ENCODE peak calls at places on chromosome 7, in eight cellular contexts. P, D, L, R, V, J, A and Z are unnamed samples.

GRCh38 chr7:84104841-84105240 is 89.7 kb downstream of the SEMA3A start:
- DNase-seq in P (no peak), D (no peak), L (no peak), R (no peak), V (no peak), J (no peak), A (no peak), Z (no peak)

GRCh38 chr7:151987748-151988529 is 31.7 kb downstream of the GALNTL5 start:
- DNase-seq in P (no peak), D (no peak), L (no peak), R (no peak), V (peak), J (peak), A (no peak), Z (no peak)

GRCh38 chr7:105644937-105645336 is 63.6 kb upstream of the EFCAB10 start:
- DNase-seq in P (no peak), D (no peak), L (no peak), R (no peak), V (no peak), J (no peak), A (no peak), Z (no peak)

GRCh38 chr7:134795231-134795630 is 15.8 kb downstream of the CALD1 start:
- DNase-seq in P (no peak), D (no peak), L (no peak), R (no peak), V (no peak), J (no peak), A (no peak), Z (no peak)

GRCh38 chr7:38561166-38561565 is 70.0 kb downstream of the AMPH start:
- DNase-seq in P (no peak), D (no peak), L (no peak), R (no peak), V (no peak), J (no peak), A (no peak), Z (no peak)

GRCh38 chr7:82675396-82675795 is 231.8 kb upstream of the CACNA2D1 start:
- DNase-seq in P (no peak), D (no peak), L (no peak), R (no peak), V (no peak), J (no peak), A (no peak), Z (no peak)

GRCh38 chr7:157954901-157955300 is 618.1 kb downstream of the DNAJB6 start:
- DNase-seq in P (no peak), D (no peak), L (no peak), R (no peak), V (no peak), J (no peak), A (no peak), Z (no peak)

GRCh38 chr7:100489824-100490223 is 6.1 kb downstream of the NYAP1 start:
- DNase-seq in P (no peak), D (no peak), L (no peak), R (no peak), V (peak), J (no peak), A (no peak), Z (peak)

GRCh38 chr7:95430864-95431263 is 4.0 kb downstream of the PON2 start:
- DNase-seq in P (no peak), D (no peak), L (no peak), R (no peak), V (no peak), J (no peak), A (no peak), Z (no peak)

GRCh38 chr7:155598810-155599210 is 45.7 kb upstream of the RBM33 start:
- DNase-seq in P (peak), D (peak), L (peak), R (peak), V (peak), J (peak), A (peak), Z (peak)

GRCh38 chr7:155357573-155358041 is 59.9 kb downstream of the INSIG1 start:
- DNase-seq in P (no peak), D (peak), L (peak), R (no peak), V (no peak), J (no peak), A (peak), Z (no peak)

GRCh38 chr7:82897500-82897899 is 265.2 kb downstream of the PCLO start:
- DNase-seq in P (no peak), D (no peak), L (no peak), R (no peak), V (no peak), J (no peak), A (no peak), Z (no peak)

GRCh38 chr7:71682841-71683341 is 550.9 kb downstream of the GALNT17 start:
- DNase-seq in P (no peak), D (no peak), L (no peak), R (no peak), V (peak), J (no peak), A (no peak), Z (no peak)

GRCh38 chr7:41131956-41132355 is 570.9 kb downstream of the INHBA start:
- DNase-seq in P (no peak), D (no peak), L (no peak), R (no peak), V (no peak), J (no peak), A (no peak), Z (no peak)

GRCh38 chr7:30688718-30689221 is 6.5 kb upstream of the CRHR2 start:
- DNase-seq in P (no peak), D (no peak), L (no peak), R (no peak), V (peak), J (no peak), A (no peak), Z (no peak)

GRCh38 chr7:128726031-128726430 is 13.1 kb upstream of the CALU start:
- DNase-seq in P (no peak), D (no peak), L (no peak), R (no peak), V (no peak), J (no peak), A (no peak), Z (no peak)

GRCh38 chr7:131302876-131303707 is 24.6 kb upstream of the MKLN1 start:
- DNase-seq in P (no peak), D (no peak), L (no peak), R (no peak), V (peak), J (no peak), A (peak), Z (no peak)

GRCh38 chr7:101701153-101701794 is 72.2 kb upstream of the MYL10 start:
- DNase-seq in P (no peak), D (no peak), L (no peak), R (no peak), V (no peak), J (no peak), A (no peak), Z (no peak)

GRCh38 chr7:47379629-47380324 is 202.1 kb downstream of the TNS3 start:
- DNase-seq in P (no peak), D (peak), L (peak), R (peak), V (peak), J (peak), A (no peak), Z (no peak)

GRCh38 chr7:95375591-95376294 is 20.4 kb downstream of the PON3 start:
- DNase-seq in P (no peak), D (no peak), L (no peak), R (no peak), V (no peak), J (no peak), A (no peak), Z (no peak)

GRCh38 chr7:2241580-2242540 is at the start of the genes MRM2 and NUDT1:
- DNase-seq in P (peak), D (peak), L (peak), R (peak), V (peak), J (peak), A (peak), Z (no peak)

GRCh38 chr7:134246761-134247160 is 70.0 kb downstream of the SLC35B4 start:
- DNase-seq in P (no peak), D (no peak), L (no peak), R (no peak), V (no peak), J (no peak), A (no peak), Z (no peak)

GRCh38 chr7:95577137-95577536 is 19.2 kb downstream of the PDK4 start:
- DNase-seq in P (no peak), D (no peak), L (no peak), R (no peak), V (peak), J (no peak), A (no peak), Z (no peak)

GRCh38 chr7:17307558-17307957 is 9.1 kb downstream of the AHR start:
- DNase-seq in P (no peak), D (no peak), L (no peak), R (no peak), V (no peak), J (no peak), A (no peak), Z (no peak)

GRCh38 chr7:17304926-17305325 is 6.5 kb downstream of the AHR start:
- DNase-seq in P (peak), D (no peak), L (no peak), R (no peak), V (no peak), J (no peak), A (no peak), Z (no peak)

GRCh38 chr7:17307969-17308648 is 9.7 kb downstream of the AHR start:
- DNase-seq in P (no peak), D (no peak), L (no peak), R (no peak), V (peak), J (no peak), A (no peak), Z (no peak)

GRCh38 chr7:17307033-17307432 is 8.6 kb downstream of the AHR start:
- DNase-seq in P (no peak), D (no peak), L (no peak), R (no peak), V (no peak), J (no peak), A (peak), Z (no peak)

GRCh38 chr7:17305387-17306171 is 7.1 kb downstream of the AHR start:
- DNase-seq in P (no peak), D (no peak), L (no peak), R (no peak), V (no peak), J (no peak), A (no peak), Z (no peak)
- H3K4me3 ChIP-seq in P (no peak), D (no peak), L (peak), R (no peak), V (no peak), J (no peak), A (no peak), Z (no peak)

GRCh38 chr7:93799750-93800357 is 90.7 kb downstream of the TFPI2 start:
- DNase-seq in P (no peak), D (no peak), L (no peak), R (no peak), V (peak), J (no peak), A (no peak), Z (no peak)
- TF ChIP-seq CTCF in P (peak), D (no peak), L (peak), R (no peak), V (peak), J (peak), A (peak), Z (peak)

GRCh38 chr7:27149817-27150567 is 2.4 kb downstream of the HOXA3 start:
- DNase-seq in P (no peak), D (peak), L (peak), R (peak), V (no peak), J (no peak), A (no peak), Z (no peak)
- H3K4me3 ChIP-seq in P (no peak), D (peak), L (peak), R (peak), V (peak), J (peak), A (no peak), Z (no peak)

GRCh38 chr7:138982204-138982623 is 1.0 kb upstream of the KIAA1549 start:
- DNase-seq in P (no peak), D (no peak), L (no peak), R (no peak), V (no peak), J (no peak), A (no peak), Z (no peak)

GRCh38 chr7:138979988-138980574 is 1.1 kb downstream of the KIAA1549 start:
- DNase-seq in P (no peak), D (no peak), L (no peak), R (no peak), V (no peak), J (no peak), A (no peak), Z (no peak)

GRCh38 chr7:138980575-138981285 is 459 bp downstream of the KIAA1549 start:
- DNase-seq in P (no peak), D (peak), L (no peak), R (no peak), V (peak), J (no peak), A (no peak), Z (no peak)

GRCh38 chr7:138979226-138979979 is 1.8 kb downstream of the KIAA1549 start:
- DNase-seq in P (no peak), D (no peak), L (no peak), R (no peak), V (no peak), J (no peak), A (no peak), Z (no peak)

GRCh38 chr7:138981332-138982203 is at the start of gene KIAA1549:
- DNase-seq in P (peak), D (peak), L (peak), R (peak), V (peak), J (peak), A (peak), Z (no peak)
- TF ChIP-seq CTCF in P (peak), D (no peak), L (no peak), R (no peak), V (no peak), J (peak), A (peak), Z (no peak)

DNA sequence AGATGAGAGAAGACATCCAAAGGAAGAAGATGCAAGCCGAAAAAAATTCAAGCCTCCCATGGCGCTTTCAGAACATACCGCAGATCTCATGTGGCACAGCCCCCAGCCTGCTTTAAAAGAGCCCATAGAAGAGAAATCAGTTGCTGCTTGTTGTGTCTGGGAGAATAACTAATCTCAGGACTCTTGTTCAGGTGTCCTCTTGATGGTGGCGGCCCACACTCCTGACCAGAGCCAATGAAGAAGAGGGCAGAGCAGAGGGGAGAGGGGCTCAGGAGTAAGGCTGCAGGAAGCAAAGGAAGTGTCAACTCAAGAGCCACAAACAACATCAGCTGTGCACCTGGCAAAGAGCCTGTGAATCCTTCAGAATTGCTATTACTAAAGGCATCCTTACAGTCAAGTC is 59.7 kb upstream of the PTN start:
- DNase-seq in P (no peak), D (peak), L (no peak), R (no peak), V (peak), J (no peak), A (no peak), Z (no peak)
- H3K4me3 ChIP-seq in P (no peak), D (no peak), L (no peak), R (no peak), V (peak), J (no peak), A (no peak), Z (no peak)

GRCh38 chr7:64320547-64321495 is 7.1 kb downstream of the ZNF736 start:
- DNase-seq in P (peak), D (no peak), L (no peak), R (no peak), V (peak), J (no peak), A (no peak), Z (no peak)
- TF ChIP-seq CTCF in P (peak), D (no peak), L (no peak), R (no peak), V (peak), J (no peak), A (no peak), Z (no peak)

GRCh38 chr7:141390339-141390738 is 160.9 kb upstream of the AGK start:
- DNase-seq in P (no peak), D (no peak), L (no peak), R (no peak), V (no peak), J (no peak), A (no peak), Z (no peak)

GRCh38 chr7:141387521-141388217 is 163.5 kb upstream of the AGK start:
- DNase-seq in P (no peak), D (no peak), L (no peak), R (no peak), V (no peak), J (no peak), A (no peak), Z (no peak)

GRCh38 chr7:141397236-141398163 is 153.7 kb upstream of the AGK start:
- DNase-seq in P (no peak), D (no peak), L (no peak), R (no peak), V (no peak), J (no peak), A (no peak), Z (no peak)

GRCh38 chr7:141389423-141389822 is 161.8 kb upstream of the AGK start:
- DNase-seq in P (no peak), D (no peak), L (no peak), R (no peak), V (no peak), J (no peak), A (no peak), Z (no peak)

GRCh38 chr7:141393056-141393455 is 158.2 kb upstream of the AGK start:
- DNase-seq in P (no peak), D (no peak), L (no peak), R (no peak), V (no peak), J (no peak), A (no peak), Z (no peak)
- H3K4me3 ChIP-seq in P (no peak), D (no peak), L (no peak), R (no peak), V (no peak), J (no peak), A (no peak), Z (no peak)